ENCODE peak calls at places on chromosomes 12 and 14, in four cellular contexts. Q is HFFc6; V is activated T-cell treated with anti-CD3 and anti-CD28 coated beads for 48 hours; P is CD8-positive, alpha-beta memory T cell. M is an unnamed sample.

GRCh38 chr14:59564356-59564755 is 12.3 kb downstream of the CCDC175 start:
- DNase-seq in Q (no peak), V (no peak), P (no peak), M (no peak)

GRCh38 chr12:97748298-97748697 is 285.7 kb downstream of the RMST start:
- DNase-seq in Q (no peak), V (no peak), P (no peak), M (no peak)

GRCh38 chr12:28222081-28222700 is 31.9 kb downstream of the CCDC91 start:
- DNase-seq in Q (no peak), V (peak), P (peak), M (no peak)

GRCh38 chr12:76586764-76587395 is 27.3 kb upstream of the OSBPL8 start:
- DNase-seq in Q (peak), V (no peak), P (peak), M (no peak)

GRCh38 chr12:90546511-90546910 is 408.5 kb downstream of the CCER1 start:
- DNase-seq in Q (no peak), V (no peak), P (no peak), M (no peak)

GRCh38 chr12:115660211-115660805 is 617.2 kb downstream of the MED13L start:
- DNase-seq in Q (peak), V (no peak), P (no peak), M (no peak)

GRCh38 chr12:27193854-27194544 is 50.1 kb upstream of the STK38L start:
- DNase-seq in Q (peak), V (no peak), P (no peak), M (no peak)

GRCh38 chr12:46217686-46218508 is 50.9 kb downstream of the SLC38A1 start:
- DNase-seq in Q (no peak), V (no peak), P (peak), M (no peak)